ENCODE peak calls at places on chromosome 1, in nine cellular contexts. Y, N, U, V, R, G, T, S and E are unnamed samples.

GRCh38 chr1:26318338-26319064 is 743 bp downstream of the CD52 start:
- DNase-seq in Y (no peak), N (no peak), U (peak; percentile 76), V (no peak), R (peak; percentile 45), G (no peak), T (no peak), S (no peak), E (no peak)

GRCh38 chr1:227999056-227999930 is 7.5 kb upstream of the WNT3A start:
- DNase-seq in Y (peak; percentile 0), N (peak; percentile 70), U (peak; percentile 74), V (peak; percentile 33), R (peak; percentile 87), G (peak; percentile 84), T (peak; percentile 67), S (peak; percentile 43), E (peak; percentile 90)

GRCh38 chr1:228837817-228838716 is 102.8 kb downstream of the RHOU start:
- DNase-seq in Y (no peak), N (no peak), U (no peak), V (no peak), R (no peak), G (peak; percentile 85), T (no peak), S (no peak), E (peak; percentile 81)

GRCh38 chr1:159334797-159335196 is 32.7 kb downstream of the FCER1A start:
- DNase-seq in Y (no peak), N (no peak), U (no peak), V (no peak), R (no peak), G (no peak), T (no peak), S (no peak), E (no peak)

GRCh38 chr1:215523906-215524305 is 43.2 kb upstream of the KCTD3 start:
- DNase-seq in Y (no peak), N (no peak), U (no peak), V (no peak), R (no peak), G (no peak), T (no peak), S (no peak), E (peak; percentile 7)

GRCh38 chr1:69511426-69512192 is 56.1 kb upstream of the LRRC7 start:
- DNase-seq in Y (no peak), N (no peak), U (no peak), V (no peak), R (no peak), G (no peak), T (no peak), S (no peak), E (no peak)

GRCh38 chr1:110176299-110176956 is 26.1 kb downstream of the SLC6A17 start:
- DNase-seq in Y (peak; percentile 71), N (no peak), U (no peak), V (peak; percentile 90), R (no peak), G (no peak), T (no peak), S (no peak), E (no peak)

GRCh38 chr1:46703927-46704641 is 14.8 kb downstream of the EFCAB14 start:
- DNase-seq in Y (no peak), N (no peak), U (no peak), V (no peak), R (no peak), G (no peak), T (no peak), S (no peak), E (no peak)

GRCh38 chr1:171664976-171665375 is 12.5 kb upstream of the MYOC start:
- DNase-seq in Y (peak; percentile 53), N (no peak), U (no peak), V (no peak), R (no peak), G (no peak), T (no peak), S (no peak), E (no peak)

GRCh38 chr1:94061513-94062443 is 59.2 kb downstream of the ABCA4 start:
- DNase-seq in Y (peak; percentile 52), N (peak; percentile 23), U (peak; percentile 34), V (peak; percentile 55), R (peak; percentile 64), G (peak; percentile 64), T (peak; percentile 12), S (no peak), E (peak; percentile 75)

GRCh38 chr1:172673761-172674160 is 14.9 kb downstream of the FASLG start:
- DNase-seq in Y (no peak), N (no peak), U (no peak), V (no peak), R (no peak), G (no peak), T (no peak), S (no peak), E (no peak)

GRCh38 chr1:31760901-31761470 is 3.2 kb downstream of the ADGRB2 start:
- DNase-seq in Y (peak; percentile 18), N (peak; percentile 51), U (peak; percentile 61), V (peak; percentile 73), R (peak; percentile 70), G (no peak), T (peak; percentile 49), S (peak; percentile 47), E (peak; percentile 69)

GRCh38 chr1:10429868-10430215 is 391 bp upstream of the CENPS start:
- DNase-seq in Y (no peak), N (no peak), U (no peak), V (no peak), R (no peak), G (no peak), T (no peak), S (no peak), E (no peak)